ENCODE peak calls at places on chromosome 4, in four cellular contexts. K, D, E and T are unnamed samples.

GRCh38 chr4:53706422-53707032 is 115.2 kb upstream of the LNX1 start:
- DNase-seq in D (no peak), E (no peak), K (peak; percentile 46), T (no peak)

GRCh38 chr4:139903845-139904244 is 238.2 kb downstream of the MGST2 start:
- DNase-seq in D (no peak), K (no peak), E (no peak), T (no peak)

GRCh38 chr4:74962584-74962983 is 29.7 kb downstream of the PARM1 start:
- DNase-seq in E (no peak), D (no peak), K (no peak), T (no peak)

GRCh38 chr4:137226900-137227299 is 305.4 kb downstream of the PCDH18 start:
- DNase-seq in K (peak; percentile 8), D (no peak), E (no peak), T (no peak)

GRCh38 chr4:14111730-14112171 is 484.2 kb upstream of the BOD1L1 start:
- DNase-seq in E (no peak), D (no peak), K (peak; percentile 45), T (no peak)

GRCh38 chr4:81095411-81095810 is 64.9 kb downstream of the BMP3 start:
- DNase-seq in K (no peak), E (no peak), D (no peak), T (no peak)

GRCh38 chr4:100836929-100837328 is 319.1 kb upstream of the EMCN start:
- DNase-seq in K (no peak), D (no peak), E (no peak), T (no peak)

GRCh38 chr4:51932261-51932660 is 87.9 kb downstream of the LRRC66 start:
- DNase-seq in K (no peak), E (no peak), D (no peak), T (no peak)

GRCh38 chr4:101785476-101785875 is 5.1 kb upstream of the BANK1 start:
- DNase-seq in E (no peak), D (no peak), K (no peak), T (no peak)

GRCh38 chr4:16598241-16599224 is 299.9 kb downstream of the LDB2 start:
- DNase-seq in D (no peak), K (peak; percentile 22), E (no peak), T (no peak)

GRCh38 chr4:144399927-144400326 is 246.0 kb upstream of the HHIP start:
- DNase-seq in K (peak; percentile 80), D (no peak), E (no peak), T (no peak)

GRCh38 chr4:139933541-139933940 is 220.4 kb downstream of the MAML3 start:
- DNase-seq in K (peak; percentile 48), E (peak; percentile 62), D (no peak), T (no peak)

GRCh38 chr4:159267940-159268327 is 165.1 kb downstream of the RAPGEF2 start:
- DNase-seq in E (no peak), K (no peak), D (no peak), T (no peak)

GRCh38 chr4:159269956-159270355 is 167.1 kb downstream of the RAPGEF2 start:
- DNase-seq in K (no peak), D (no peak), E (no peak), T (no peak)

GRCh38 chr4:159269143-159269542 is 166.3 kb downstream of the RAPGEF2 start:
- DNase-seq in E (no peak), K (no peak), D (no peak), T (no peak)

GRCh38 chr4:159267023-159267939 is 164.4 kb downstream of the RAPGEF2 start:
- DNase-seq in K (no peak), E (no peak), D (no peak), T (no peak)

GRCh38 chr4:159268607-159269006 is 165.7 kb downstream of the RAPGEF2 start:
- DNase-seq in K (no peak), E (no peak), D (no peak), T (no peak)
- H3K9me3 ChIP-seq in K (no peaks in the 10 kb centered on the region), E (no peaks in the 10 kb centered on the region), D (no peaks in the 10 kb centered on the region), T (no peaks in the 10 kb centered on the region)

DNA sequence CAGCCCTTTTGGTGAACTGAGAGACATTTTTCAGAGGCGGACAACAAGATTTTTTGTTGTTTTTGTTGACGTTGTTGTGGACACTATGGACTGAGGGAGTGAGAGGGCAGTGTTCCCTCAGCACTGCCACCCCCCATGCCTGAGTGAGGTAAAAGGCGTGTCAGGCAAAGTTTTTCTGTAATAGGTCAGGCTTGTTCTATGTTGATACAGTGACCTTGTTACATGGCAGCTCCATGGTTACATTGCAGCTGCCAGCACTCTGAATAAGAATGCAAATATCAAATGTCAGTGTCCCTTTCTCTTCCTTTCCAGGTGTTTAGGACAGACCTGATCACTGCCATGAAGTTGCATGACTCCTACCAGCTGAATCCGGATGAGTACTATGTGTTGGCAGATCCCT is 36.6 kb downstream of the JADE1 start:
- DNase-seq in K (peak; percentile 26), E (no peak), D (no peak), T (peak; percentile 32)
- H3K27ac ChIP-seq in K (no peak overlapping the region), E (no peak overlapping the region), D (no peak overlapping the region), T (peak overlapping the region; percentile 51)

DNA sequence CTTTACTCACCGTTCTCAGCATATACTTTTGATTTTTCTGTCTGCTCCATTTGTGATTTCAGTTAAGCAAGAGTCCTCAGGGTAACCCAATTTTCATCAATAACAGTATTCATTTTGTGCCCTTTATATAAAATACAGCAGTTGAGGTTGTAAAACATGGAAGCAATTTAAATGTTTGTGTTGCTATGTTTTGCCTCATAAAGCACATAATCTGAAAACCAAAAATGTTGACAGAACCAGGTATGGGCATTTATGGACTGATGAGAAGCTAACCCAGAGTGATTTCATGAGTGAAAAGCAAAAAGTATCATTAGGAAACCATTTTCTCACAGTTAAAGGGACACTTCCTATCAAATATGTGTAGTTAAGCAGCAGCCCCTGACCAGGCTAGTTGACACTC is at the start of gene ASIC5:
- DNase-seq in K (no peak), E (no peak), D (no peak), T (no peak)
- H3K9me3 ChIP-seq in K (peaks cover 3% of the 10 kb centered on the region), E (no peaks in the 10 kb centered on the region), D (no peaks in the 10 kb centered on the region), T (peaks cover 10% of the 10 kb centered on the region)

GRCh38 chr4:2934077-2934812 is 29.0 kb downstream of the NOP14 start:
- DNase-seq in D (peak; percentile 70), E (peak; percentile 77), K (peak; percentile 41), T (peak; percentile 57)
- H3K27ac ChIP-seq in D (peak overlapping the region; percentile 96), E (peak overlapping the region; percentile 85), K (peak overlapping the region; percentile 90), T (peak overlapping the region; percentile 94)

GRCh38 chr4:113732-114131 is 10.6 kb upstream of the ZNF718 start:
- DNase-seq in K (no peak), E (no peak), D (no peak), T (no peak)
- H3K9me3 ChIP-seq in K (no peaks in the 10 kb centered on the region), E (peaks cover 3% of the 10 kb centered on the region), D (no peaks in the 10 kb centered on the region), T (no peaks in the 10 kb centered on the region)